ENCODE peak calls at places on chromosome 4, in nine cellular contexts. N, B, A, C, E, M, P, F and O are unnamed samples.

GRCh38 chr4:182764642-182765041 is 152.5 kb downstream of the DCTD start:
- DNase-seq in C (no peak), P (no peak), F (no peak), B (no peak), E (no peak), N (no peak), M (no peak), A (no peak), O (no peak)

GRCh38 chr4:15653430-15653829 is 1.7 kb downstream of the FBXL5 start:
- DNase-seq in E (no peak), B (no peak), M (no peak), P (no peak), F (no peak), A (no peak), N (no peak), C (no peak), O (no peak)

GRCh38 chr4:118742050-118742449 is 56.9 kb downstream of the METTL14 start:
- DNase-seq in P (no peak), A (no peak), N (no peak), B (no peak), E (no peak), F (no peak), C (no peak), M (no peak), O (no peak)

GRCh38 chr4:82890602-82890912 is 396 bp downstream of the SEC31A start:
- DNase-seq in M (peak; percentile 10), F (no peak), N (no peak), A (no peak), B (no peak), C (no peak), E (peak; percentile 53), P (no peak), O (no peak)

GRCh38 chr4:122716825-122717448 is 15.6 kb upstream of the BBS12 start:
- DNase-seq in C (no peak), B (no peak), P (peak; percentile 67), N (peak; percentile 42), A (peak; percentile 62), E (peak; percentile 77), M (peak; percentile 58), F (no peak), O (peak; percentile 55)

GRCh38 chr4:78569291-78569821 is 17.8 kb downstream of the ANXA3 start:
- DNase-seq in C (peak; percentile 55), N (no peak), E (peak; percentile 92), M (peak; percentile 75), B (no peak), P (no peak), A (no peak), F (peak; percentile 46), O (no peak)

GRCh38 chr4:94306713-94307112 is 35.9 kb downstream of the HPGDS start:
- DNase-seq in F (no peak), M (no peak), P (no peak), N (no peak), B (no peak), C (no peak), A (no peak), E (no peak), O (no peak)

GRCh38 chr4:176745902-176746301 is 46.8 kb downstream of the VEGFC start:
- DNase-seq in N (no peak), M (no peak), E (no peak), F (no peak), A (no peak), B (no peak), P (no peak), C (no peak), O (no peak)

GRCh38 chr4:119041951-119042560 is 93.6 kb upstream of the MYOZ2 start:
- DNase-seq in B (peak; percentile 35), E (peak; percentile 88), A (peak; percentile 81), N (no peak), P (peak; percentile 48), M (peak; percentile 61), F (peak; percentile 61), C (peak; percentile 45), O (no peak)

GRCh38 chr4:152618971-152619370 is 60.8 kb downstream of the TMEM154 start:
- DNase-seq in N (no peak), F (no peak), C (no peak), M (no peak), P (no peak), B (no peak), A (no peak), E (no peak), O (no peak)

GRCh38 chr4:184102927-184103326 is 114.7 kb downstream of the ENPP6 start:
- DNase-seq in M (no peak), B (no peak), A (no peak), C (no peak), P (no peak), N (no peak), F (no peak), E (no peak), O (no peak)

GRCh38 chr4:24496597-24496996 is 87.8 kb downstream of the DHX15 start:
- DNase-seq in P (no peak), A (no peak), B (no peak), C (no peak), M (no peak), F (no peak), N (no peak), E (no peak), O (no peak)

GRCh38 chr4:85932371-85933305 is 427.2 kb downstream of the MAPK10 start:
- DNase-seq in N (no peak), B (no peak), M (peak; percentile 53), C (no peak), A (no peak), P (no peak), E (peak; percentile 30), F (no peak), O (no peak)

GRCh38 chr4:1471443-1472147 is 65.4 kb upstream of the NKX1-1 start:
- DNase-seq in A (no peak), E (peak; percentile 1), N (no peak), C (no peak), P (peak; percentile 2), M (no peak), B (no peak), F (no peak), O (no peak)

GRCh38 chr4:66911898-66912297 is 633.4 kb downstream of the CENPC start:
- DNase-seq in B (no peak), M (no peak), A (no peak), P (no peak), F (no peak), E (peak; percentile 90), N (no peak), C (no peak), O (no peak)

GRCh38 chr4:154560824-154561231 is 2.0 kb upstream of the FGB start:
- DNase-seq in C (peak; percentile 17), B (no peak), F (no peak), A (no peak), M (peak; percentile 28), N (no peak), P (no peak), E (peak; percentile 49), O (no peak)

GRCh38 chr4:185254434-185254833 is 45.0 kb downstream of the SNX25 start:
- DNase-seq in C (no peak), F (no peak), N (no peak), B (no peak), P (no peak), A (no peak), E (no peak), M (no peak), O (no peak)

GRCh38 chr4:91497892-91498291 is 805.9 kb upstream of the GRID2 start:
- DNase-seq in M (no peak), B (no peak), C (no peak), E (no peak), A (no peak), F (no peak), N (no peak), P (no peak), O (no peak)

GRCh38 chr4:41185614-41186609 is 28.4 kb downstream of the APBB2 start:
- DNase-seq in E (no peak), P (no peak), A (no peak), B (no peak), N (no peak), M (no peak), C (no peak), F (no peak), O (no peak)

GRCh38 chr4:85740431-85740861 is 265.5 kb downstream of the ARHGAP24 start:
- DNase-seq in A (no peak), M (no peak), C (no peak), B (no peak), N (no peak), P (no peak), E (peak; percentile 55), F (no peak), O (no peak)

DNA sequence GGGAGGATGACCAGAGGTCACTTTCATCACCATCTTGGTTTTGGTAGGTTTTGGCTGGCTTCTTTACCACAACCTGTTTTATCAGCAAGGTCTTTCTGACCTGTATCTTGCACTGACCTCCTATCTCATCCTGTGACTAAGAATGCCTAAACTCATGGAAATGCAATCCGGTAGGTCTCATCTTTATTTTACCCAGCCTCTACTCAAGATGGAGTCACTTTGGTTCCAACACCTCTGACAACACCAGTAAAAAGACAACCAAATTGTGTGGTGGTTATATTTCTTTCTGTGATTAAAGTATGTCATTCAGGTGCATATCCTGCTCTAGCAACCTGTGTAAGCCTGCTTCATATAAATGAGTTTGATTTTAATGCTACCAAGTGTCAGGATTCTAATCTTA is 636.7 kb downstream of the PCDH7 start:
- DNase-seq in F (no peak), A (no peak), E (no peak), M (no peak), B (no peak), C (no peak), P (no peak), N (no peak), O (no peak)
- TF ChIP-seq CTCF in F (no peak), A (no peak), E (no peak), M (no peak), B (no peak), C (no peak), P (no peak), N (no peak), O (no peak)

GRCh38 chr4:158172558-158173258 is at the start of gene GASK1B:
- DNase-seq in M (peak; percentile 55), C (no peak), E (peak; percentile 87), B (no peak), F (peak; percentile 18), N (peak; percentile 25), P (no peak), A (peak; percentile 29), O (no peak)
- TF ChIP-seq CTCF in M (peak; percentile 87), C (peak; percentile 66), E (peak; percentile 68), B (peak; percentile 57), F (peak; percentile 81), N (peak; percentile 81), P (no peak), A (peak; percentile 78), O (peak; percentile 50)

DNA sequence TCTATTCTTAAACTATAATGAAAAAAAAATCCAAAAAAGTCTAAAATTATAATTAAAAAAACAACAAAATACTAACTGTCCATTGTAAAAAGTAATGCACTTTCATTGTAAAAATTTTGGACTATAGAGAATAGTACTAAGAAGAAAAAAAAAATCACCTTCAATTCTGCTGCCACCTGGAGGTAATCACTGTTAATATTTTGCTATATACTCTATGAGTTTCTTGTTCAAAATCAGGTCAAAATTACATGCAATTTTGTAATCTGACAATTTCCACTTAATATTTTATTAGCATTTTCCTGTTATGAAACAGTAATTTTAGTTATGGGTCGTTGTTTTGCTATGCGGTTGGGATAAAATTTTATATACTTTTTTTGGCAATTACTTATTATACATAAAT is 62.0 kb downstream of the HTT start:
- DNase-seq in E (peak; percentile 56), N (no peak), M (no peak), F (no peak), A (peak; percentile 7), P (no peak), B (no peak), C (no peak), O (no peak)
- TF ChIP-seq CTCF in E (peak; percentile 26), N (peak; percentile 22), M (peak; percentile 77), F (peak; percentile 29), A (peak; percentile 74), P (no peak), B (peak; percentile 12), C (no peak), O (peak; percentile 19)

GRCh38 chr4:148425327-148426110 is 16.7 kb downstream of the NR3C2 start:
- DNase-seq in E (no peak), C (no peak), B (no peak), A (no peak), F (no peak), P (no peak), N (no peak), M (no peak), O (no peak)
- TF ChIP-seq CTCF in E (no peak), C (no peak), B (no peak), A (peak; percentile 28), F (peak; percentile 1), P (peak; percentile 28), N (no peak), M (no peak), O (peak; percentile 48)